ENCODE peak calls at places on chromosome 5, in nine cellular contexts. U, L, M, N, C, B, Y, F and K are unnamed samples.

GRCh38 chr5:153623117-153623516 is 132.6 kb downstream of the GRIA1 start:
- DNase-seq in U (no peak), L (no peak), M (no peak), N (no peak), C (no peak), B (no peak), Y (no peak), F (no peak), K (no peak)

GRCh38 chr5:66498791-66499207 is 97.4 kb upstream of the MAST4 start:
- DNase-seq in U (no peak), L (peak; percentile 2), M (peak; percentile 6), N (peak; percentile 1), C (peak; percentile 58), B (no peak), Y (no peak), F (peak; percentile 31), K (no peak)

GRCh38 chr5:34524123-34524522 is 132.0 kb upstream of the RAI14 start:
- DNase-seq in U (no peak), L (no peak), M (no peak), N (peak; percentile 74), C (peak; percentile 85), B (no peak), Y (no peak), F (no peak), K (no peak)

GRCh38 chr5:60594715-60595114 is 105.3 kb downstream of the DEPDC1B start:
- DNase-seq in U (no peak), L (no peak), M (no peak), N (no peak), C (no peak), B (no peak), Y (no peak), F (no peak), K (no peak)

GRCh38 chr5:133041157-133041784 is 10.5 kb upstream of the HSPA4 start:
- DNase-seq in U (no peak), L (no peak), M (no peak), N (no peak), C (no peak), B (no peak), Y (no peak), F (no peak), K (no peak)

GRCh38 chr5:94575196-94575595 is 43.2 kb downstream of the KIAA0825 start:
- DNase-seq in U (no peak), L (no peak), M (no peak), N (no peak), C (no peak), B (no peak), Y (no peak), F (peak; percentile 6), K (no peak)

GRCh38 chr5:1439388-1440097 is 5.7 kb downstream of the SLC6A3 start:
- DNase-seq in U (no peak), L (no peak), M (no peak), N (no peak), C (no peak), B (no peak), Y (no peak), F (peak; percentile 4), K (no peak)

GRCh38 chr5:60586307-60586901 is 113.6 kb downstream of the DEPDC1B start:
- DNase-seq in U (no peak), L (peak; percentile 5), M (peak; percentile 54), N (peak; percentile 55), C (peak; percentile 27), B (no peak), Y (no peak), F (peak; percentile 6), K (no peak)

GRCh38 chr5:164600166-164600715 is 1094.8 kb downstream of the MAT2B start:
- DNase-seq in U (no peak), L (no peak), M (no peak), N (peak; percentile 86), C (no peak), B (no peak), Y (no peak), F (no peak), K (no peak)

GRCh38 chr5:35061216-35061615 is 13.5 kb upstream of the AGXT2 start:
- DNase-seq in U (no peak), L (no peak), M (no peak), N (peak; percentile 56), C (peak; percentile 63), B (no peak), Y (no peak), F (no peak), K (no peak)

GRCh38 chr5:92945630-92946097 is 635.4 kb downstream of the NR2F1-AS1 start:
- DNase-seq in U (no peak), L (no peak), M (peak; percentile 95), N (peak; percentile 31), C (peak; percentile 22), B (no peak), Y (no peak), F (no peak), K (no peak)

DNA sequence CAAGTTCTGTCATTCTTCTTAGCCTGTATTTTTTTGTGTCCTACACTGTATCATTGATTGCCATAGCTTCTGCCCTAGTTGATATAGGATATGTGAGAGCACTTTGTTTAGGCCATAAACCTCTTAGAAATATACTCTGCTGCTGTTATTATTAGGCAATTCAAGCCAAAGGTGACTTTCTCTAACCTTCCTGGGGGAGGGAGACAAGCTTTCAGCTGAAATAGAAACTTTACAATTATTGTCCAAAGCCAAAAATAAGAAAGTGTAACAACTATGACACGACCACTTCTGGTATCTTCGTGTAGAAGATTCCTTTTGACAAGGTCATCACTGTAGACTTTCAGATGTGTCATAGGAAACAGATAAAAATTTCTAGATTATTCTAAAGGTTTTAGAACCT is 12.2 kb upstream of the CSNK1A1 start:
- DNase-seq in U (no peak), L (no peak), M (no peak), N (peak; percentile 55), C (peak; percentile 75), B (no peak), Y (no peak), F (no peak), K (no peak)
- H3K4me1 ChIP-seq in U (peaks cover 40% of the 10 kb centered on the region), L (peaks cover 31% of the 10 kb centered on the region), M (peaks cover 16% of the 10 kb centered on the region), N (peaks cover 14% of the 10 kb centered on the region), C (peaks cover 55% of the 10 kb centered on the region), B (peaks cover 4% of the 10 kb centered on the region), Y (peaks cover 19% of the 10 kb centered on the region), F (peaks cover 28% of the 10 kb centered on the region), K (no peaks in the 10 kb centered on the region)

DNA sequence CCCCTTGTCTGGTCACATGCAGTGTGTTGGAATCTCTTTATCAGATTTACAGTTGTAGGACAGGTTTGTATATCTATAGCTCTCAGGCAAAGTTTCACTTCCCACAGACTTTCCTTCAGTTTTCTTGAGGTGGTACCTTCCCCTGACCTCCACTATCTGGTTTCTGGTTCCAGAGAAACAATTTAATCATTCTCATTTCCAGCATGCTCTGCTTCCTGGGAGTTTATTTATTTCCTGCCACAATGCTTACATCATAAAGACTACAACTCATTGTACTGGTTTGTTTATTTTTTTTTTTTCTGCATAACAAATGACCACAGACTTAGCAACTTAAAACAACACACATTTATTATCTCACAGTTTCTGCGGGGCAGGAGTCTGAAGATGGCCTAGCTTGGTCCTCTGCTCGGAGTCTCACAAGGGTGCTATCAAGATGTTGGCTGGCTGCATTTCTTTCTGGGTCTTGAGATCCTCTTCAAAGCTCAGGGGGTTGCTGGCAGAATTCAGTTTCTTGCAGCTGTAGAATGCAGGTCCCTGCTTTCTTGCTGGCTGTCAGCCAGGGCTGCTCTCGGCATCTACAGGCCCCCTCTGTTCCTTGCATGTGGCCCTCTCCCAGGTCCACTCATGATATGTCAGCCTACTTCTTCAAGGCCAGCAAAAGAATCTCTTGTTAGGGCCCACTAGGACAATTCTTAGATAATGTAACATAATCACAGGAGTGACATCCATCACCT is 247.7 kb downstream of the ENC1 start:
- DNase-seq in U (no peak), L (no peak), M (no peak), N (peak; percentile 38), C (peak; percentile 19), B (no peak), Y (no peak), F (no peak), K (no peak)
- H3K27me3 ChIP-seq in U (no peaks in the 10 kb centered on the region), L (no peaks in the 10 kb centered on the region), M (no peaks in the 10 kb centered on the region), N (no peaks in the 10 kb centered on the region), C (no peaks in the 10 kb centered on the region), B (no peaks in the 10 kb centered on the region), Y (no peaks in the 10 kb centered on the region), F (no peaks in the 10 kb centered on the region), K (no peaks in the 10 kb centered on the region)

DNA sequence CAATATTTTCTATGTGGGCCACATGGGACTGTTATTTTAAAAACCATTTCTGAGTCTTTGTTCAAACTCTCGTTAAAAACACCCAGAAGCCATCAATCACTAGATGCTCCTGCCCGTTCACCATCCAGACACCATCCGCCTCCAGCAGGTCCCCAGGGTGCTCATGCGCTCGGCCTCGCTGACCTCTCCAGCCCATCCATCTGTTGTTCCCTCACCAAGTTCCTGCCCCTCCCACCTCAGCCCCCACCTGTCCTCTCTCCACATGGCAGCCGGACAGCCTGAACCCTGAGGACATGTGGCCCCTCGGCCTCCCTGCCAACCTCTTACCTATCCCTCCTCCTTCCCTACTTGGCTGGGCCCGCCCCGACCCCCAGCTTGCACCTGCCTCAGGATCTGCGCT is 31.6 kb downstream of the NSUN2 start:
- DNase-seq in U (no peak), L (no peak), M (no peak), N (no peak), C (no peak), B (no peak), Y (no peak), F (no peak), K (no peak)
- H3K4me1 ChIP-seq in U (peaks cover 22% of the 10 kb centered on the region), L (no peaks in the 10 kb centered on the region), M (no peaks in the 10 kb centered on the region), N (no peaks in the 10 kb centered on the region), C (peaks cover 4% of the 10 kb centered on the region), B (no peaks in the 10 kb centered on the region), Y (no peaks in the 10 kb centered on the region), F (no peaks in the 10 kb centered on the region), K (no peaks in the 10 kb centered on the region)

GRCh38 chr5:71680510-71680909 is 38.6 kb upstream of the CARTPT start:
- DNase-seq in U (no peak), L (no peak), M (no peak), N (no peak), C (no peak), B (no peak), Y (no peak), F (no peak), K (no peak)
- H3K27me3 ChIP-seq in U (peaks cover 54% of the 10 kb centered on the region), L (no peaks in the 10 kb centered on the region), M (no peaks in the 10 kb centered on the region), N (peaks cover 10% of the 10 kb centered on the region), C (peaks cover 18% of the 10 kb centered on the region), B (peaks cover 6% of the 10 kb centered on the region), Y (no peaks in the 10 kb centered on the region), F (peaks cover 16% of the 10 kb centered on the region), K (no peaks in the 10 kb centered on the region)